ENCODE peak calls at places on chromosomes 6 and 20, in five cellular contexts. I, V, N, D and W are unnamed samples.

GRCh38 chr20:43752561-43753301 is 25.9 kb upstream of the GTSF1L start:
- DNase-seq in V (peak), N (no peak), I (peak), D (no peak), W (peak)

GRCh38 chr6:114096553-114097172 is 125.7 kb upstream of the HDAC2 start:
- DNase-seq in V (no peak), I (no peak), N (no peak), D (no peak), W (no peak)

GRCh38 chr6:35495258-35496035 is 1.4 kb downstream of the TEAD3 start:
- DNase-seq in V (no peak), D (no peak), N (no peak), I (no peak), W (no peak)

GRCh38 chr6:22099241-22099640 is 197.6 kb downstream of the PRL start:
- DNase-seq in N (no peak), D (no peak), V (no peak), I (no peak), W (no peak)

GRCh38 chr6:30101939-30102700 is 10.8 kb downstream of the TRIM31 start:
- DNase-seq in D (peak), I (peak), V (peak), N (peak), W (peak)

GRCh38 chr6:37499433-37500293 is at the start of gene CCDC167:
- DNase-seq in I (peak), V (peak), N (peak), D (peak), W (peak)

GRCh38 chr20:2151805-2152727 is 50.4 kb downstream of the STK35 start:
- DNase-seq in N (no peak), D (no peak), I (peak), V (no peak), W (no peak)

GRCh38 chr6:51250317-51250716 is 431.6 kb downstream of the TFAP2B start:
- DNase-seq in I (no peak), V (no peak), N (no peak), D (no peak), W (no peak)

GRCh38 chr6:105072799-105073199 is 107.0 kb downstream of the POPDC3 start:
- DNase-seq in N (no peak), I (no peak), V (no peak), D (no peak), W (no peak)

GRCh38 chr6:72894091-72894490 is 272.2 kb downstream of the KCNQ5 start:
- DNase-seq in I (no peak), N (no peak), V (no peak), D (no peak), W (no peak)

GRCh38 chr6:70666726-70667125 is 957 bp upstream of the SMAP1 start:
- DNase-seq in N (no peak), V (no peak), D (no peak), I (no peak), W (no peak)

GRCh38 chr6:132423839-132424238 is 22.6 kb upstream of the MOXD1 start:
- DNase-seq in D (no peak), V (no peak), N (no peak), I (no peak), W (no peak)

GRCh38 chr20:34437330-34437986 is 74.4 kb downstream of the ITCH start:
- DNase-seq in V (no peak), N (no peak), I (no peak), D (no peak), W (no peak)

GRCh38 chr6:149988550-149989336 is 25.0 kb downstream of the ULBP1 start:
- DNase-seq in D (no peak), I (no peak), V (no peak), N (no peak), W (no peak)

GRCh38 chr6:98716341-98716740 is 118.0 kb upstream of the POU3F2 start:
- DNase-seq in V (no peak), I (no peak), D (no peak), N (no peak), W (no peak)

GRCh38 chr6:101650402-101651100 is 257.0 kb downstream of the GRIK2 start:
- DNase-seq in V (no peak), I (no peak), D (no peak), N (no peak), W (no peak)

GRCh38 chr6:82022614-82023102 is 224.9 kb downstream of the IBTK start:
- DNase-seq in I (peak), V (no peak), N (no peak), D (no peak), W (no peak)